ENCODE peak calls at places on chromosomes 1 and 21, in seven cellular contexts. S, U, Q, C, G, A and L are unnamed samples.

GRCh38 chr1:208919371-208919770 is 664.1 kb upstream of the CAMK1G start:
- DNase-seq in Q (no peak), C (no peak), U (no peak), A (no peak), S (no peak), G (no peak), L (no peak)

GRCh38 chr1:51516639-51517158 is 2.4 kb downstream of the EPS15 start:
- DNase-seq in U (no peak), A (no peak), C (no peak), G (no peak), S (peak), Q (no peak), L (no peak)

GRCh38 chr1:147473735-147474049 is 67.6 kb upstream of the BCL9 start:
- DNase-seq in U (no peak), G (no peak), Q (no peak), S (no peak), C (no peak), A (no peak), L (no peak)

GRCh38 chr1:66176828-66177227 is 357.1 kb upstream of the SGIP1 start:
- DNase-seq in C (no peak), U (peak), Q (no peak), S (no peak), G (no peak), A (no peak), L (no peak)

GRCh38 chr1:84271452-84272273 is 29.8 kb upstream of the SAMD13 start:
- DNase-seq in C (no peak), G (no peak), S (peak), A (no peak), U (peak), Q (no peak), L (peak)

GRCh38 chr1:222880586-222880985 is 65.7 kb downstream of the DISP1 start:
- DNase-seq in S (peak), G (no peak), U (peak), A (no peak), Q (no peak), C (no peak), L (peak)

GRCh38 chr21:38289697-38290096 is 32.9 kb downstream of the KCNJ15 start:
- DNase-seq in C (no peak), G (no peak), S (peak), A (peak), U (peak), Q (no peak), L (peak)

GRCh38 chr1:221449801-221450470 is 292.0 kb downstream of the DUSP10 start:
- DNase-seq in U (no peak), G (no peak), S (peak), A (no peak), C (no peak), Q (no peak), L (no peak)

GRCh38 chr1:43479414-43479813 is 25.7 kb upstream of the HYI start:
- DNase-seq in C (no peak), G (no peak), S (no peak), U (no peak), Q (no peak), A (no peak), L (no peak)

GRCh38 chr1:50971748-50972305 is 1.8 kb downstream of the CDKN2C start:
- DNase-seq in U (no peak), Q (no peak), S (no peak), A (no peak), G (no peak), C (no peak), L (no peak)

GRCh38 chr1:109392788-109393580 is 4.7 kb downstream of the SORT1 start:
- DNase-seq in Q (no peak), U (no peak), C (no peak), G (no peak), A (no peak), S (peak), L (peak)

GRCh38 chr1:46535063-46535462 is 16.4 kb downstream of the KNCN start:
- DNase-seq in U (no peak), G (no peak), C (no peak), A (peak), Q (no peak), S (no peak), L (peak)

GRCh38 chr21:16180613-16181012 is 450.8 kb downstream of the USP25 start:
- DNase-seq in A (no peak), U (peak), G (no peak), Q (no peak), C (no peak), S (no peak), L (no peak)

GRCh38 chr1:178451529-178451928 is 45.2 kb downstream of the CLEC20A start:
- DNase-seq in Q (no peak), G (no peak), A (no peak), S (peak), C (no peak), U (peak), L (peak)

GRCh38 chr1:247332215-247332900 is 691 bp upstream of the ZNF496 start:
- DNase-seq in U (peak), C (peak), G (peak), Q (no peak), S (peak), A (no peak), L (peak)

GRCh38 chr1:161439280-161440232 is 65.7 kb upstream of the FCGR2A start:
- DNase-seq in C (no peak), G (peak), U (peak), A (no peak), Q (peak), S (peak), L (peak)

GRCh38 chr1:205668951-205669340 is 11.4 kb downstream of the SLC45A3 start:
- DNase-seq in Q (no peak), G (no peak), A (no peak), C (no peak), U (no peak), S (no peak), L (no peak)

GRCh38 chr1:234960722-234961467 is 167.7 kb downstream of the TOMM20 start:
- DNase-seq in S (peak), U (no peak), A (no peak), Q (no peak), G (no peak), C (no peak), L (peak)

GRCh38 chr1:168092566-168093355 is 44.0 kb downstream of the GPR161 start:
- DNase-seq in S (no peak), G (no peak), U (peak), Q (peak), A (no peak), C (no peak), L (peak)

GRCh38 chr1:87528754-87529517 is 200.3 kb downstream of the LMO4 start:
- DNase-seq in A (no peak), U (no peak), C (no peak), S (no peak), Q (no peak), G (no peak), L (no peak)

GRCh38 chr21:25341981-25342380 is 265.3 kb downstream of the MRPL39 start:
- DNase-seq in S (no peak), G (no peak), C (no peak), Q (no peak), U (no peak), A (no peak), L (no peak)

GRCh38 chr21:45070970-45071369 is 3.4 kb upstream of the ADARB1 start:
- DNase-seq in U (no peak), A (no peak), S (no peak), Q (no peak), C (no peak), G (no peak), L (no peak)

GRCh38 chr21:29738730-29739129 is 201.1 kb downstream of the GRIK1 start:
- DNase-seq in G (no peak), Q (no peak), U (no peak), C (no peak), S (no peak), A (no peak), L (no peak)

GRCh38 chr21:17866590-17866989 is 47.4 kb upstream of the C21orf91 start:
- DNase-seq in G (no peak), U (peak), C (no peak), Q (no peak), S (no peak), A (no peak), L (no peak)

GRCh38 chr1:65176571-65176970 is 28.6 kb downstream of the AK4 start:
- DNase-seq in U (no peak), G (no peak), C (no peak), A (no peak), S (no peak), Q (no peak), L (no peak)

GRCh38 chr1:248815407-248816034 is 10.2 kb downstream of the SH3BP5L start:
- DNase-seq in A (no peak), C (no peak), S (no peak), U (no peak), G (no peak), Q (no peak), L (no peak)

GRCh38 chr1:180248731-180249681 is 18.9 kb downstream of the LHX4 start:
- DNase-seq in Q (peak), U (peak), G (peak), A (no peak), S (no peak), C (no peak), L (no peak)

GRCh38 chr1:111145963-111146768 is 6.1 kb downstream of the CEPT1 start:
- DNase-seq in A (no peak), Q (no peak), C (no peak), G (no peak), U (no peak), S (no peak), L (no peak)

GRCh38 chr1:31939484-31940329 is 1.5 kb upstream of the PTP4A2 start:
- DNase-seq in C (no peak), S (peak), G (peak), Q (peak), A (peak), U (peak), L (peak)

GRCh38 chr1:156106624-156107488 is 7.7 kb upstream of the LMNA start:
- DNase-seq in A (no peak), G (peak), Q (peak), C (no peak), S (peak), U (peak), L (peak)

GRCh38 chr1:178192686-178193085 is 98.8 kb downstream of the RASAL2 start:
- DNase-seq in Q (no peak), S (peak), U (peak), A (no peak), C (no peak), G (no peak), L (peak)

GRCh38 chr1:223153177-223154119 is 10.4 kb upstream of the TLR5 start:
- DNase-seq in A (no peak), U (peak), C (no peak), Q (no peak), S (peak), G (no peak), L (peak)

GRCh38 chr1:113782451-113782850 is 23.2 kb upstream of the PHTF1 start:
- DNase-seq in U (no peak), S (peak), Q (no peak), A (no peak), G (no peak), C (no peak), L (no peak)

GRCh38 chr1:197222025-197222685 is 45.9 kb upstream of the CRB1 start:
- DNase-seq in G (no peak), A (peak), Q (no peak), U (peak), S (no peak), C (no peak), L (no peak)

GRCh38 chr1:119285482-119285881 is 83.1 kb upstream of the HAO2 start:
- DNase-seq in C (no peak), S (peak), U (peak), A (peak), Q (no peak), G (no peak), L (peak)

DNA sequence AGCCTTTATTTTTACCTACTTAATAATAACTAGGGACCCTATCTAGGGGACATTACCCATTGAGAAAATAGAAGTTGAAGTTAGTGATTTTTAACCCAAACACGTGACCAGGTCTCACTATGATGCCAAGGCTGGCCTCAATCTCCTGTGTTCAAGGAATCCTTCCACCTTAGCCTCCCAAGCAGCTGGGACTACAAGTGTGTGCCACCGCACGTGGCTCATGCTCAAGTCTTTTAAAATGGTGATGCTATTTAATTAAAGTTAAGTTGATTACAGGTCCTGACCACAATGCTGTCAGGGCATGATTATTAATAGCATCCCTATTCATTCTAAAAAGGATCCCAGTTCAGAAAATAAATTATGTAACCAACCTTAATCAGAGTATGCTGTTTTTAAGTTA is 25.0 kb downstream of the FUBP1 start:
- DNase-seq in G (no peak), U (no peak), Q (no peak), C (no peak), S (no peak), A (no peak), L (no peak)
- H3K27ac ChIP-seq in G (no peak), U (no peak), Q (no peak), C (no peak), S (no peak), A (no peak), L (no peak)

GRCh38 chr1:40265919-40266318 is 7.9 kb downstream of the ZMPSTE24 start:
- DNase-seq in A (no peak), G (no peak), C (no peak), Q (no peak), U (no peak), S (no peak), L (no peak)

GRCh38 chr1:40268211-40268610 is 10.2 kb downstream of the ZMPSTE24 start:
- DNase-seq in G (no peak), U (no peak), S (no peak), Q (no peak), C (no peak), A (no peak), L (no peak)

GRCh38 chr1:40265298-40265697 is 7.3 kb downstream of the ZMPSTE24 start:
- DNase-seq in S (no peak), C (no peak), G (no peak), U (no peak), Q (no peak), A (no peak), L (no peak)

GRCh38 chr1:40267767-40268187 is 9.7 kb downstream of the ZMPSTE24 start:
- DNase-seq in S (peak), C (no peak), U (no peak), G (no peak), Q (no peak), A (no peak), L (peak)

GRCh38 chr1:40266786-40267535 is 8.9 kb downstream of the ZMPSTE24 start:
- DNase-seq in Q (no peak), C (no peak), A (no peak), G (no peak), U (no peak), S (no peak), L (no peak)
- H2BK120ac ChIP-seq in Q (no peak), C (no peak), A (no peak), G (no peak), U (no peak), S (peak), L (peak)

GRCh38 chr1:39293375-39294070 is 89.0 kb downstream of the MACF1 start:
- DNase-seq in U (no peak), S (peak), G (no peak), C (peak), A (no peak), Q (no peak), L (no peak)
- H3K27ac ChIP-seq in U (no peak), S (no peak), G (no peak), C (no peak), A (no peak), Q (no peak), L (peak)

DNA sequence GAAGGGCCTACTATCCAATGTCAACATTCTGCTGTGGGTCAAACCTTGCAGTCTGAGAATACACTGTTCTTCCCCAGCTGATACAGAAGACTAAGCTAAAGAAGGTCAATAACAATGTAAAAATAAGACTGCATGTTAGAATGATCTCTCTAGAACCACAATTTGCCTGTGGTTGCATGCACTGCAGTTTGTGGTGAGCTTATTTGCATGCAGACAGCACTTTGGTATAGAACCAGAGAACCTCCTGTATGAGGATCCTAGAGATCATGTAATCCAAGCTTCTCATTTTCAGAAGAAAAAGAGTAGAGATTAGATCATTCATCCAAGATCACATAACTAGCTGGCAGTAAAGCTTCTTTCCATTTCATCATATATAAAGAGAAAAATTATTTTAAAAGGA is 15.8 kb downstream of the SYNJ1 start:
- DNase-seq in Q (no peak), G (no peak), A (no peak), U (no peak), S (no peak), C (no peak), L (no peak)
- H2BK120ac ChIP-seq in Q (no peak), G (no peak), A (no peak), U (no peak), S (no peak), C (no peak), L (no peak)

GRCh38 chr21:41817228-41817627 is 50.4 kb upstream of the RIPK4 start:
- DNase-seq in Q (peak), C (peak), S (peak), U (peak), G (peak), A (peak), L (peak)
- H3K27ac ChIP-seq in Q (no peak), C (no peak), S (no peak), U (no peak), G (no peak), A (no peak), L (no peak)

GRCh38 chr1:117682372-117682771 is 76.5 kb downstream of the TENT5C start:
- DNase-seq in C (no peak), U (no peak), G (no peak), A (no peak), Q (no peak), S (no peak), L (no peak)
- H2BK120ac ChIP-seq in C (no peak), U (no peak), G (no peak), A (no peak), Q (no peak), S (no peak), L (no peak)